ENCODE peak calls at places on chromosomes 6 and 20, in ten cellular contexts. X is ecto neural progenitor cell; G is kidney tubule cell; W is activated CD4-positive, CD25-positive, alpha-beta regulatory T cell; Y is RPMI8226; T is CD4-positive, alpha-beta T cell; H is RCC 7860; A is heart left ventricle; R is testis; S is ELF-1. V is an unnamed sample.
A peak's percentile ranks its signal among the peaks of the same experiment; 100 is the strongest.

GRCh38 chr20:46289416-46289815 is 18.9 kb downstream of the CDH22 start:
- DNase-seq in X (no peak), G (peak; percentile 22), W (no peak), Y (no peak), T (no peak), H (no peak), A (no peak), R (no peak), S (no peak), V (no peak)

GRCh38 chr20:52924411-52925271 is 47.5 kb upstream of the TSHZ2 start:
- DNase-seq in X (no peak), G (no peak), W (no peak), Y (no peak), T (no peak), H (no peak), A (no peak), R (no peak), S (no peak), V (no peak)

GRCh38 chr6:19153270-19153980 is 683.7 kb upstream of the ID4 start:
- DNase-seq in X (no peak), G (no peak), W (no peak), Y (no peak), T (no peak), H (no peak), A (no peak), R (no peak), S (no peak), V (peak; percentile 60)

GRCh38 chr6:42788671-42789070 is 6.8 kb downstream of the BICRAL start:
- DNase-seq in X (no peak), G (no peak), W (no peak), Y (no peak), T (no peak), H (no peak), A (no peak), R (no peak), S (peak; percentile 23), V (no peak)

GRCh38 chr20:25341716-25342680 is 48.6 kb downstream of the ABHD12 start:
- DNase-seq in X (no peak), G (peak; percentile 56), W (no peak), Y (peak; percentile 92), T (no peak), H (peak; percentile 7), A (no peak), R (no peak), S (no peak), V (no peak)

GRCh38 chr6:129906515-129907077 is 45.5 kb upstream of the TMEM244 start:
- DNase-seq in X (no peak), G (no peak), W (no peak), Y (no peak), T (no peak), H (no peak), A (no peak), R (no peak), S (no peak), V (no peak)

GRCh38 chr6:157946865-157947532 is 34.7 kb upstream of the SYNJ2 start:
- DNase-seq in X (peak; percentile 39), G (no peak), W (no peak), Y (no peak), T (no peak), H (no peak), A (no peak), R (peak; percentile 43), S (no peak), V (no peak)

GRCh38 chr6:110325197-110325596 is 33.0 kb downstream of the METTL24 start:
- DNase-seq in X (no peak), G (no peak), W (no peak), Y (no peak), T (no peak), H (no peak), A (no peak), R (no peak), S (no peak), V (no peak)

V was measured in right atrium auricular region.